ENCODE peak calls at places on chromosomes 16 and 17, in five cellular contexts. L, E, R, W and T are unnamed samples.

GRCh38 chr16:31064882-31065461 is 9.1 kb downstream of the ZNF668 start:
- DNase-seq in L (no peak), E (peak; percentile 87), R (peak; percentile 39), W (peak; percentile 61), T (no peak)

GRCh38 chr17:15782809-15783208 is 50.7 kb downstream of the TBC1D26 start:
- DNase-seq in L (peak; percentile 63), E (peak; percentile 82), R (no peak), W (peak; percentile 57), T (peak; percentile 66)

GRCh38 chr17:3985800-3986199 is 21.6 kb upstream of the ATP2A3 start:
- DNase-seq in L (no peak), E (no peak), R (no peak), W (no peak), T (no peak)

GRCh38 chr17:35087731-35088646 is 24.5 kb upstream of the RFFL start:
- DNase-seq in L (peak; percentile 76), E (peak; percentile 82), R (no peak), W (peak; percentile 68), T (peak; percentile 58)

GRCh38 chr16:53043462-53043861 is 9.2 kb downstream of the CHD9NB start:
- DNase-seq in L (no peak), E (no peak), R (no peak), W (peak; percentile 53), T (no peak)

GRCh38 chr17:81636505-81637288 is at the start of the genes NPLOC4 and TSPAN10:
- DNase-seq in L (peak; percentile 89), E (peak; percentile 94), R (peak; percentile 65), W (peak; percentile 82), T (peak; percentile 87)

GRCh38 chr17:78381601-78382168 is 3.2 kb downstream of the PGS1 start:
- DNase-seq in L (no peak), E (no peak), R (no peak), W (no peak), T (no peak)

GRCh38 chr17:67262420-67262819 is 17.4 kb upstream of the HELZ start:
- DNase-seq in L (no peak), E (no peak), R (no peak), W (no peak), T (no peak)

GRCh38 chr17:68248199-68248825 is 469 bp downstream of the AMZ2 start:
- DNase-seq in L (no peak), E (peak; percentile 88), R (peak; percentile 41), W (peak; percentile 68), T (peak; percentile 72)

GRCh38 chr16:57623251-57624043 is 5.0 kb upstream of the ADGRG1 start:
- DNase-seq in L (no peak), E (peak; percentile 72), R (peak; percentile 49), W (peak; percentile 95), T (peak; percentile 77)

GRCh38 chr17:72342582-72343527 is 222.0 kb downstream of the SOX9 start:
- DNase-seq in L (no peak), E (no peak), R (peak; percentile 53), W (peak; percentile 34), T (peak; percentile 79)

GRCh38 chr16:86664518-86665318 is 86.4 kb downstream of the FOXL1 start:
- DNase-seq in L (peak; percentile 82), E (no peak), R (no peak), W (no peak), T (no peak)

GRCh38 chr16:58418601-58419000 is 26.3 kb downstream of the GINS3 start:
- DNase-seq in L (no peak), E (no peak), R (no peak), W (peak; percentile 87), T (no peak)

GRCh38 chr17:83179811-83180210 is 100.4 kb downstream of the METRNL start:
- DNase-seq in L (no peak), E (peak; percentile 48), R (peak; percentile 2), W (no peak), T (no peak)

GRCh38 chr17:80116276-80116922 is 15.0 kb downstream of the GAA start:
- DNase-seq in L (no peak), E (no peak), R (no peak), W (peak; percentile 9), T (no peak)

GRCh38 chr17:39527220-39527813 is 66.0 kb downstream of the CDK12 start:
- DNase-seq in L (no peak), E (no peak), R (no peak), W (no peak), T (no peak)

GRCh38 chr16:76535-77272 is 1.3 kb upstream of the MPG start:
- DNase-seq in L (peak; percentile 79), E (peak; percentile 93), R (peak; percentile 73), W (peak; percentile 60), T (peak; percentile 36)

GRCh38 chr16:74321356-74321755 is 24.7 kb downstream of the PSMD7 start:
- DNase-seq in L (no peak), E (no peak), R (no peak), W (no peak), T (no peak)

GRCh38 chr16:57372372-57373116 is at the start of gene CX3CL1:
- DNase-seq in L (peak; percentile 74), E (peak; percentile 87), R (no peak), W (peak; percentile 73), T (peak; percentile 43)

GRCh38 chr16:89056592-89056991 is 37.1 kb upstream of the ACSF3 start:
- DNase-seq in L (no peak), E (no peak), R (no peak), W (no peak), T (no peak)

GRCh38 chr17:37294888-37295287 is 80.9 kb upstream of the C17orf78 start:
- DNase-seq in L (no peak), E (no peak), R (no peak), W (no peak), T (no peak)

GRCh38 chr17:9700754-9701476 is 55.6 kb downstream of the USP43 start:
- DNase-seq in L (no peak), E (no peak), R (no peak), W (no peak), T (no peak)

GRCh38 chr17:732788-733720 is 658 bp downstream of the TLCD3A start:
- DNase-seq in L (peak; percentile 74), E (peak; percentile 75), R (no peak), W (no peak), T (peak; percentile 61)

GRCh38 chr16:17416461-17417221 is 54.1 kb downstream of the XYLT1 start:
- DNase-seq in L (no peak), E (no peak), R (no peak), W (peak; percentile 34), T (peak; percentile 8)

DNA sequence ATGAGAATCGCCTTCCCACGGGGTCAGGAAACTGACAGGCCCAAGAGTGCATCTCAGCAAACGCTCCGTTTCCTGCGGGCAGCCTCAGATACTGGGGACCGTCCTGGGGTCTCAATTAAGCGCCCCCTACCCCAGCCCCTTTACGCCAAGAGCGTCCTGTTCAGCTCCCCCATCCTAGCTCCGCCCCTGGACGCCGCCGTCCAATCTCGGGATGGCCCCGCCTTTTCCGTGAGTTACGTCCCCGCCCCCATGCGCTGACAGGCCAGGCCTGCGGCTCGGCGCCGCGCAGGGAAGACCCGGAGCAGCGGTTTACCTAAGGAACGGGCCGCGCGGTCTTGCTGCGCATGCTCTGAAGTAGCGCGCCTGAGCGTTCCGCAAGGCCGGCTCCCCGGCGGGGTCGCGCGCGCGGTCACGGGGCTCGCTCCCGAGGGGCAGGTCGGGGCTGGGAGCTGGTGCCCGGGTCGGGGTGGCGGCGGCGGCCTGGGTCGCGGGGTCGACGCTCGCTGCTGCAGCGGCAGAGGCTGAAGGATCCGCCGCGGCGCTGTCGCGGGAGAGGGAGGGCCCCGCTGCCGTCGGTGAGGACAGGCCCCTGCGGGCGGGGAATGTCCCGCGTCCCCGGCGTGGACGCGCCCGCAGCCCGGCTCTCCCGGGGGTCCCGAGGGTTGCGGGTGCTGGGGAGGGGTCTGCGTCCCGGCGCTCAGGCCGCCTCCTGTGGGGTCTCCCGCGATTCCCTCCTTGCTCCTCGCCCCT is at the start of gene FLYWCH1:
- DNase-seq in L (peak; percentile 99), E (peak; percentile 99), R (peak; percentile 98), W (peak; percentile 99), T (peak; percentile 99)
- TF ChIP-seq POLR2A in L (peak; percentile 65), E (no peak), R (peak; percentile 91), W (no peak), T (peak; percentile 80)

GRCh38 chr17:59827721-59828477 is 64.8 kb downstream of the TUBD1 start:
- DNase-seq in L (no peak), E (no peak), R (no peak), W (no peak), T (no peak)
- TF ChIP-seq POLR2A in L (no peak), E (no peak), R (no peak), W (no peak), T (no peak)

GRCh38 chr17:51739245-51739886 is 419.1 kb downstream of the CA10 start:
- DNase-seq in L (no peak), E (no peak), R (no peak), W (no peak), T (no peak)
- TF ChIP-seq POLR2A in L (no peak), E (no peak), R (no peak), W (no peak), T (no peak)

GRCh38 chr16:1782408-1783247 is at the start of the genes NUBP2 and SPSB3:
- DNase-seq in L (peak; percentile 99), E (peak; percentile 100), R (peak; percentile 99), W (peak; percentile 100), T (peak; percentile 100)
- TF ChIP-seq POLR2A in L (peak; percentile 63), E (no peak), R (peak; percentile 47), W (no peak), T (no peak)

DNA sequence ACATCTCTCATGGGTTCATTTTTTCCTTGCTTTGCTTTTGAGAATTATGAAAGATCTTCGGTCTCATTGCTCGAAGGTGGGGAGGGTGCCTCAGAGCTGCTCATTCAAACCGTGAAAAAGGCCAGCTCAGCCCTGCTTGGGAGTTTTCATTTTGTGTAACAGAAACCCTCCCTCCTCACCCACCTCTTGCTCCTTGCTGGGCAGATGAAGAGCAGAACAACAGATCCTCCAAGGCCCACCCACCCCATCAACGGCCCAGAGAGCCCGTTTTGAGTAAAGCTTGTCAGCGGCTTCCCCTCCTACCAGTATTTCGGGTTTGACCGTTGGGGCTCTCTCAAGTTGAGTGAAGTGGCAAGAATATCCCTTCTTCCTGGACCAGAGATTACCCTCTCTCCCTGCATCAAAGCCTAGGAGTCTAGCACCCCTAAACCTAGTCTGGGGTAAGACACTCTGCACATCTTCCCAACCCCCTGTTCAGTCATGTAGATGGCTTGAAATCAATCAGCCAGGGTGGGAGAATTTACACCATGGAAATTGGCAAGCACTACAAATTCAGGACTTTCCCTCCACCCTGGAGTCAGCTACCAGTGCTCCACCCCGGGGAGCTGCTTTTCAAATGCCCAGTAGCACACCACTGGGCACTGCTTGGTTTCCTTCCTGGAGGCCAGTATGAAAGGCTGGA is 1.8 kb downstream of the CCR7 start:
- DNase-seq in L (no peak), E (no peak), R (no peak), W (no peak), T (no peak)
- TF ChIP-seq POLR2A in L (no peak), E (no peak), R (no peak), W (no peak), T (no peak)